ENCODE peak calls at places on chromosomes 3 and 15, in seven cellular contexts. S, U, E, H, V, C and B are unnamed samples.

GRCh38 chr15:66707310-66708160 is 5.5 kb downstream of the SMAD6 start:
- DNase-seq in S (no peak), U (peak; percentile 54), E (no peak), H (peak; percentile 43), V (no peak), C (peak; percentile 72), B (no peak)

GRCh38 chr3:29384640-29385039 is 103.8 kb downstream of the RBMS3 start:
- DNase-seq in S (no peak), U (peak; percentile 38), E (no peak), H (peak; percentile 65), V (no peak), C (peak; percentile 18), B (no peak)

GRCh38 chr3:70000563-70001081 is 1.1 kb downstream of the SAMMSON start:
- DNase-seq in S (no peak), U (peak; percentile 25), E (no peak), H (peak; percentile 20), V (peak; percentile 31), C (no peak), B (peak; percentile 97)

GRCh38 chr15:33440911-33441310 is 130.1 kb downstream of the RYR3 start:
- DNase-seq in S (no peak), U (peak; percentile 14), E (no peak), H (no peak), V (no peak), C (no peak), B (no peak)

GRCh38 chr15:90762109-90762508 is 45.0 kb downstream of the BLM start:
- DNase-seq in S (no peak), U (no peak), E (no peak), H (peak; percentile 68), V (no peak), C (no peak), B (peak; percentile 49)

GRCh38 chr3:175329373-175329772 is 470.2 kb downstream of the NAALADL2 start:
- DNase-seq in S (no peak), U (no peak), E (no peak), H (no peak), V (no peak), C (no peak), B (no peak)

GRCh38 chr15:48381861-48382260 is 50.6 kb downstream of the DUT start:
- DNase-seq in S (no peak), U (no peak), E (no peak), H (no peak), V (no peak), C (no peak), B (no peak)

GRCh38 chr15:45134682-45135604 is 5.1 kb downstream of the DUOX1 start:
- DNase-seq in S (no peak), U (peak; percentile 16), E (no peak), H (no peak), V (no peak), C (no peak), B (no peak)

GRCh38 chr3:54936561-54936960 is 8.7 kb upstream of the LRTM1 start:
- DNase-seq in S (no peak), U (no peak), E (no peak), H (no peak), V (no peak), C (no peak), B (no peak)

GRCh38 chr3:157204431-157204830 is 44.5 kb upstream of the CCNL1 start:
- DNase-seq in S (no peak), U (peak; percentile 56), E (no peak), H (peak; percentile 67), V (no peak), C (peak; percentile 18), B (peak; percentile 70)

GRCh38 chr15:37585966-37586656 is 348.3 kb upstream of the TMCO5A start:
- DNase-seq in S (no peak), U (no peak), E (no peak), H (peak; percentile 62), V (no peak), C (no peak), B (no peak)

GRCh38 chr3:73214846-73215245 is 153.4 kb downstream of the EBLN2 start:
- DNase-seq in S (no peak), U (no peak), E (no peak), H (no peak), V (no peak), C (no peak), B (no peak)

GRCh38 chr15:69395991-69396390 is 18.2 kb upstream of the KIF23 start:
- DNase-seq in S (no peak), U (no peak), E (no peak), H (no peak), V (no peak), C (no peak), B (no peak)

GRCh38 chr3:159252772-159253384 is 451.0 kb downstream of the MFSD1 start:
- DNase-seq in S (no peak), U (peak; percentile 61), E (no peak), H (peak; percentile 41), V (peak; percentile 8), C (no peak), B (no peak)

GRCh38 chr3:104460477-104461406 is 906.0 kb upstream of the ALCAM start:
- DNase-seq in S (no peak), U (peak; percentile 86), E (no peak), H (peak; percentile 32), V (no peak), C (no peak), B (peak; percentile 86)